ENCODE peak calls at places on chromosomes 3 and 15, in four cellular contexts. Y is H9, K is H1, I is mesenchymal stem cell. A is an unnamed sample.

GRCh38 chr15:33547876-33548275 is 237.1 kb downstream of the RYR3 start:
- DNase-seq in Y (peak), K (peak), I (peak), A (peak)

GRCh38 chr3:179473565-179473964 is 22.3 kb upstream of the GNB4 start:
- DNase-seq in K (no peak), Y (no peak), I (no peak), A (no peak)

GRCh38 chr15:63503739-63504246 is 600 bp upstream of the USP3 start:
- DNase-seq in K (no peak), Y (peak), I (peak), A (no peak)

GRCh38 chr3:157572559-157573270 is 69.5 kb upstream of the VEPH1 start:
- DNase-seq in I (peak), K (no peak), Y (no peak), A (peak)

GRCh38 chr15:34085746-34086145 is 15.9 kb downstream of the EMC7 start:
- DNase-seq in I (no peak), K (no peak), Y (no peak), A (no peak)

GRCh38 chr3:24495334-24495994 is 814 bp upstream of the THRB start:
- DNase-seq in Y (peak), K (no peak), I (peak), A (peak)

GRCh38 chr3:61192222-61192621 is 59.0 kb downstream of the FHIT start:
- DNase-seq in Y (no peak), K (no peak), I (no peak), A (no peak)

GRCh38 chr3:195447205-195447604 is 4.4 kb upstream of the ACAP2 start:
- DNase-seq in Y (no peak), I (no peak), K (no peak), A (no peak)

GRCh38 chr3:15512173-15512572 is 9.3 kb downstream of the COLQ start:
- DNase-seq in Y (no peak), K (no peak), I (peak), A (no peak)

GRCh38 chr3:102443021-102443420 is 8.2 kb downstream of the ZPLD1 start:
- DNase-seq in Y (no peak), I (peak), K (no peak), A (no peak)

GRCh38 chr3:100257601-100258000 is 3.2 kb upstream of the TBC1D23 start:
- DNase-seq in K (no peak), I (no peak), Y (no peak), A (no peak)

GRCh38 chr15:92907229-92907628 is 7.1 kb downstream of the CHD2 start:
- DNase-seq in I (no peak), Y (no peak), K (no peak), A (no peak)

GRCh38 chr15:100900895-100901169 is 18.3 kb upstream of the LRRK1 start:
- DNase-seq in I (no peak), Y (no peak), K (no peak), A (no peak)

GRCh38 chr15:100901296-100901695 is 17.9 kb upstream of the LRRK1 start:
- DNase-seq in K (no peak), Y (no peak), I (no peak), A (no peak)

GRCh38 chr15:100903191-100903590 is 16.0 kb upstream of the LRRK1 start:
- DNase-seq in K (no peak), I (no peak), Y (no peak), A (no peak)

GRCh38 chr15:100902436-100903190 is 16.5 kb upstream of the LRRK1 start:
- DNase-seq in Y (peak), K (no peak), I (no peak), A (no peak)

DNA sequence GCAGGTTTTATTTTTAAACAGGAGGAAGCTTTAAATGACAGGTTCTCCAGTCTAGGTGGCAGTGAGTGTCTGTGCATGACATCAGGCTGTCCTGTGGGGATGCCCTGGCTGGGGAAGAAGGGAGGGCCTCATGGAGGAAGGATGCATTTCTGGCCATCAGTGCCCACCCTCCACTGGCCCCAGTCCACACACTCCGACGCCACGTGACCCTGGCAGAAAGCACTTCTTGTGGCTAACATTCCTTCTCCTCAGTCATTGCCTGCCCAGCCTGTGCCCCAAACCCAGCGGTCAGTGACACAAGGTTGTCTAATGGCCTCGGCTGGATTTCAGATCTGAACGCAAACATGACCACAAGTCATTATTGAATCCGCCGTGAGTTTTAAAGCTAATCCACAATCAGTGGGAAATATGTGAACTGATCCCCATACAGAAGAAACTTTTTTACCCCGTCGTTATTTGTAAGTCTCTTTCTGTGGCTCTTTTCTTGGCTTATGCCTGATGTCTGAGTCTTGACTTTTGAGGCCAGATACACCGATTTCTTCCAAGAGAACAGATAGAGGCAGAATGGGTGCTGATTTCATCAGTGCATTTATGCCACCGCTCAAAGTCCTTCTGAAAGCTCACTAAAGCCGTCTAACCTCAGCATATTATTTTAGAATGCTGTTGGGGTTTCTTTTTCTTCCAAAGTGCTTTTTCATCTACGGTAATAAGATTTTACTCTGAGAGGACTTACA is 17.3 kb upstream of the LRRK1 start:
- DNase-seq in I (no peak), K (no peak), Y (peak), A (no peak)
- H4K8ac ChIP-seq in I (no peak), K (no peak), Y (no peak), A (no peak)

GRCh38 chr3:58177747-58178527 is 32.8 kb downstream of the DNASE1L3 start:
- DNase-seq in I (peak), Y (peak), K (peak), A (peak)
- H2BK12ac ChIP-seq in I (no peak), Y (no peak), K (no peak), A (no peak)

GRCh38 chr3:111070772-111071256 is 802 bp upstream of the NECTIN3 start:
- DNase-seq in Y (no peak), I (no peak), K (no peak), A (no peak)
- H2BK15ac ChIP-seq in Y (no peak), I (peak), K (peak), A (no peak)

GRCh38 chr3:137768021-137768360 is 3.9 kb downstream of the SOX14 start:
- DNase-seq in I (no peak), Y (no peak), K (peak), A (no peak)
- H4K8ac ChIP-seq in I (no peak), Y (no peak), K (peak), A (no peak)

DNA sequence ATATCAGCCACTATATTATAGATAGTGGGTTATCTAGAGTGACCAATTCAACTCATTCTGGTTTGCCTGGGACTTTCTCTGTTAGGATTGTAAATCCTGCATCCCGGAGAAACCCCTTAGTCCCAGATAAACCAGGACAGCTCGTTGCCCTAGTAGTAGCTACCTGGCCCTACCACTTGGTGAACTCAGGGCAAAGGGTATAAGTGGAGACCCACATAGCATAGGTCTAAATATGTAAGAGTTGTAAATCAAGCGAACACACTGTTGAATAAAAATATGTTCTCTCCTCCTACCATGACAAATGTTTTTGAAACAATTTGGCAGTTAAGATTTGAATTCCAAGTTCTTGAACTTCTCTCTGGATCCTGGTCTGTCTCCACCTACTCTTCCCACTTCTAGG is 15.7 kb upstream of the LMCD1 start:
- DNase-seq in Y (no peak), I (no peak), K (no peak), A (no peak)
- H2BK12ac ChIP-seq in Y (no peak), I (no peak), K (no peak), A (no peak)

GRCh38 chr3:139521144-139521543 is 18.4 kb downstream of the RBP1 start:
- DNase-seq in K (no peak), I (no peak), Y (no peak), A (no peak)

GRCh38 chr3:139518296-139518695 is 21.2 kb downstream of the RBP1 start:
- DNase-seq in K (peak), Y (no peak), I (no peak), A (no peak)

GRCh38 chr3:139517321-139517720 is 22.2 kb downstream of the RBP1 start:
- DNase-seq in Y (no peak), I (no peak), K (peak), A (no peak)

GRCh38 chr3:139520028-139520737 is 19.4 kb downstream of the RBP1 start:
- DNase-seq in Y (peak), I (no peak), K (peak), A (no peak)

GRCh38 chr3:139518926-139519842 is 20.4 kb downstream of the RBP1 start:
- DNase-seq in I (no peak), Y (no peak), K (peak), A (no peak)
- H2BK15ac ChIP-seq in I (no peak), Y (no peak), K (peak), A (no peak)

GRCh38 chr3:98869391-98869790 is 32.1 kb downstream of the DCBLD2 start:
- DNase-seq in Y (no peak), K (no peak), I (no peak), A (no peak)

GRCh38 chr3:98877132-98877531 is 24.4 kb downstream of the DCBLD2 start:
- DNase-seq in I (no peak), Y (no peak), K (no peak), A (no peak)

GRCh38 chr3:98875535-98875934 is 26.0 kb downstream of the DCBLD2 start:
- DNase-seq in Y (no peak), I (peak), K (no peak), A (no peak)

GRCh38 chr3:98874602-98875249 is 26.8 kb downstream of the DCBLD2 start:
- DNase-seq in I (no peak), K (no peak), Y (no peak), A (no peak)
- H4K8ac ChIP-seq in I (no peak), K (no peak), Y (no peak), A (no peak)

DNA sequence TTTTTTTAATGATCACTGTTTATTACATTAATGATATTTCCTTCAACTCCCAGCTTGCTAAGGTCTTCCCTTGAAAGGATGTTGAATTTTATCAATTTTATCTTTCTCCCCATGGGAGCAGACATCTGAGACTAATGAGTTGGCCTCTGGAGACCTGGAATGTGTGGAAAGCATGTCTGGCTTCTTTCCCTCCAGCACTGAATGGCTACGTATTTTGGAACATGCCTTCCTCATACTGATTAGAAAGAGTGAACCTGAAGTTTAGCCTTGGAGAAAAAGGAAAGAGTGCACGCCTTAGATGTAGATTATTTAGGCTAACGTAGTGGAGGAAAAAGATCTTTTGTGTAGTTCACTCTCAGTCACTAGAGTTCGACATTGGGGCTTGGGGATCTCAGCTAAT is 25.1 kb downstream of the CASR start:
- DNase-seq in K (no peak), Y (no peak), I (no peak), A (no peak)
- H2BK12ac ChIP-seq in K (no peak), Y (no peak), I (no peak), A (no peak)

GRCh38 chr3:136818851-136819783 is at the start of gene SLC35G2:
- DNase-seq in K (peak), Y (peak), I (peak), A (peak)
- H2BK15ac ChIP-seq in K (no peak), Y (no peak), I (peak), A (no peak)

GRCh38 chr3:45640091-45640507 is 45.5 kb downstream of the LIMD1 start:
- DNase-seq in Y (no peak), I (no peak), K (no peak), A (no peak)

GRCh38 chr3:45638299-45639043 is 43.9 kb downstream of the LIMD1 start:
- DNase-seq in K (no peak), Y (no peak), I (no peak), A (no peak)

GRCh38 chr3:45639044-45639392 is 44.5 kb downstream of the LIMD1 start:
- DNase-seq in Y (no peak), I (no peak), K (no peak), A (no peak)

GRCh38 chr3:45642731-45643152 is 46.5 kb upstream of the SACM1L start:
- DNase-seq in Y (no peak), K (no peak), I (peak), A (no peak)

GRCh38 chr3:45640724-45641361 is 46.3 kb downstream of the LIMD1 start:
- DNase-seq in Y (no peak), K (no peak), I (no peak), A (no peak)
- H4K8ac ChIP-seq in Y (no peak), K (no peak), I (no peak), A (no peak)

A was measured in neuronal stem cell.